ENCODE peak calls at places on chromosome 9, in ten cellular contexts. One of them, this sample, is unnamed.

GRCh38 chr9:83219924-83220438 is 157.0 kb upstream of the RASEF start:
- DNase-seq in fibroblast of lung: no peak
- DNase-seq in IMR-90: no peak
- DNase-seq in SJSA1: no peak
- DNase-seq in CD8-positive, alpha-beta memory T cell: no peak
- DNase-seq in cardiac muscle cell: no peak
- DNase-seq in OCI-LY7: no peak
- DNase-seq in naive thymus-derived CD4-positive, alpha-beta T cell: no peak
- DNase-seq in stomach: no peak
- DNase-seq in CD4-positive, alpha-beta memory T cell: no peak
- DNase-seq in this sample: no peak

GRCh38 chr9:124475158-124475867 is 25.1 kb downstream of the ADGRD2 start:
- DNase-seq in fibroblast of lung: no peak
- DNase-seq in IMR-90: no peak
- DNase-seq in SJSA1: no peak
- DNase-seq in CD8-positive, alpha-beta memory T cell: no peak
- DNase-seq in cardiac muscle cell: no peak
- DNase-seq in OCI-LY7: no peak
- DNase-seq in naive thymus-derived CD4-positive, alpha-beta T cell: no peak
- DNase-seq in stomach: no peak
- DNase-seq in CD4-positive, alpha-beta memory T cell: no peak
- DNase-seq in this sample: no peak

GRCh38 chr9:137878146-137878941 is 762 bp downstream of the CACNA1B start:
- DNase-seq in fibroblast of lung: peak; percentile 17
- DNase-seq in IMR-90: no peak
- DNase-seq in SJSA1: no peak
- DNase-seq in CD8-positive, alpha-beta memory T cell: no peak
- DNase-seq in cardiac muscle cell: peak; percentile 85
- DNase-seq in OCI-LY7: no peak
- DNase-seq in naive thymus-derived CD4-positive, alpha-beta T cell: peak; percentile 56
- DNase-seq in stomach: no peak
- DNase-seq in CD4-positive, alpha-beta memory T cell: peak; percentile 23
- DNase-seq in this sample: no peak

GRCh38 chr9:137350696-137351584 is 48.9 kb upstream of the NRARP start:
- DNase-seq in fibroblast of lung: no peak
- DNase-seq in IMR-90: no peak
- DNase-seq in SJSA1: no peak
- DNase-seq in CD8-positive, alpha-beta memory T cell: no peak
- DNase-seq in cardiac muscle cell: no peak
- DNase-seq in OCI-LY7: no peak
- DNase-seq in naive thymus-derived CD4-positive, alpha-beta T cell: no peak
- DNase-seq in stomach: peak; percentile 17
- DNase-seq in CD4-positive, alpha-beta memory T cell: no peak
- DNase-seq in this sample: no peak

GRCh38 chr9:73775757-73776156 is 624.1 kb downstream of the ANXA1 start:
- DNase-seq in fibroblast of lung: peak; percentile 1
- DNase-seq in IMR-90: no peak
- DNase-seq in SJSA1: no peak
- DNase-seq in CD8-positive, alpha-beta memory T cell: no peak
- DNase-seq in cardiac muscle cell: no peak
- DNase-seq in OCI-LY7: no peak
- DNase-seq in naive thymus-derived CD4-positive, alpha-beta T cell: no peak
- DNase-seq in stomach: no peak
- DNase-seq in CD4-positive, alpha-beta memory T cell: no peak
- DNase-seq in this sample: no peak

GRCh38 chr9:4579011-4579410 is 83.1 kb upstream of the PLPP6 start:
- DNase-seq in fibroblast of lung: no peak
- DNase-seq in IMR-90: no peak
- DNase-seq in SJSA1: no peak
- DNase-seq in CD8-positive, alpha-beta memory T cell: no peak
- DNase-seq in cardiac muscle cell: no peak
- DNase-seq in OCI-LY7: no peak
- DNase-seq in naive thymus-derived CD4-positive, alpha-beta T cell: no peak
- DNase-seq in stomach: no peak
- DNase-seq in CD4-positive, alpha-beta memory T cell: no peak
- DNase-seq in this sample: no peak

GRCh38 chr9:134641173-134641985 is at the start of gene COL5A1:
- DNase-seq in fibroblast of lung: peak; percentile 90
- DNase-seq in IMR-90: peak; percentile 91
- DNase-seq in SJSA1: peak; percentile 94
- DNase-seq in CD8-positive, alpha-beta memory T cell: peak; percentile 66
- DNase-seq in cardiac muscle cell: peak; percentile 95
- DNase-seq in OCI-LY7: no peak
- DNase-seq in naive thymus-derived CD4-positive, alpha-beta T cell: no peak
- DNase-seq in stomach: peak; percentile 83
- DNase-seq in CD4-positive, alpha-beta memory T cell: peak; percentile 21
- DNase-seq in this sample: peak; percentile 96

GRCh38 chr9:91274950-91275349 is 86.8 kb downstream of the AUH start:
- DNase-seq in fibroblast of lung: no peak
- DNase-seq in IMR-90: no peak
- DNase-seq in SJSA1: no peak
- DNase-seq in CD8-positive, alpha-beta memory T cell: no peak
- DNase-seq in cardiac muscle cell: no peak
- DNase-seq in OCI-LY7: no peak
- DNase-seq in naive thymus-derived CD4-positive, alpha-beta T cell: no peak
- DNase-seq in stomach: no peak
- DNase-seq in CD4-positive, alpha-beta memory T cell: no peak
- DNase-seq in this sample: peak; percentile 6

GRCh38 chr9:134216961-134217360 is 52.6 kb upstream of the RNU6ATAC start:
- DNase-seq in fibroblast of lung: no peak
- DNase-seq in IMR-90: no peak
- DNase-seq in SJSA1: no peak
- DNase-seq in CD8-positive, alpha-beta memory T cell: no peak
- DNase-seq in cardiac muscle cell: no peak
- DNase-seq in OCI-LY7: no peak
- DNase-seq in naive thymus-derived CD4-positive, alpha-beta T cell: no peak
- DNase-seq in stomach: no peak
- DNase-seq in CD4-positive, alpha-beta memory T cell: no peak
- DNase-seq in this sample: no peak

GRCh38 chr9:92506184-92506857 is 24.0 kb upstream of the ASPN start:
- DNase-seq in fibroblast of lung: peak; percentile 97
- DNase-seq in IMR-90: peak; percentile 95
- DNase-seq in SJSA1: peak; percentile 84
- DNase-seq in CD8-positive, alpha-beta memory T cell: no peak
- DNase-seq in cardiac muscle cell: no peak
- DNase-seq in OCI-LY7: no peak
- DNase-seq in naive thymus-derived CD4-positive, alpha-beta T cell: no peak
- DNase-seq in stomach: no peak
- DNase-seq in CD4-positive, alpha-beta memory T cell: no peak
- DNase-seq in this sample: no peak

GRCh38 chr9:133148351-133149129 is 15.2 kb downstream of the GBGT1 start:
- DNase-seq in fibroblast of lung: peak; percentile 20
- DNase-seq in IMR-90: peak; percentile 38
- DNase-seq in SJSA1: no peak
- DNase-seq in CD8-positive, alpha-beta memory T cell: peak; percentile 53
- DNase-seq in cardiac muscle cell: peak; percentile 22
- DNase-seq in OCI-LY7: peak; percentile 66
- DNase-seq in naive thymus-derived CD4-positive, alpha-beta T cell: peak; percentile 60
- DNase-seq in stomach: peak; percentile 68
- DNase-seq in CD4-positive, alpha-beta memory T cell: peak; percentile 74
- DNase-seq in this sample: peak; percentile 35

GRCh38 chr9:82117025-82117424 is 128.5 kb downstream of the SPATA31D1 start:
- DNase-seq in fibroblast of lung: peak; percentile 14
- DNase-seq in IMR-90: no peak
- DNase-seq in SJSA1: no peak
- DNase-seq in CD8-positive, alpha-beta memory T cell: no peak
- DNase-seq in cardiac muscle cell: no peak
- DNase-seq in OCI-LY7: no peak
- DNase-seq in naive thymus-derived CD4-positive, alpha-beta T cell: no peak
- DNase-seq in stomach: no peak
- DNase-seq in CD4-positive, alpha-beta memory T cell: no peak
- DNase-seq in this sample: peak; percentile 27

GRCh38 chr9:107999890-108000289 is 510.3 kb upstream of the KLF4 start:
- DNase-seq in fibroblast of lung: no peak
- DNase-seq in IMR-90: no peak
- DNase-seq in SJSA1: no peak
- DNase-seq in CD8-positive, alpha-beta memory T cell: no peak
- DNase-seq in cardiac muscle cell: no peak
- DNase-seq in OCI-LY7: no peak
- DNase-seq in naive thymus-derived CD4-positive, alpha-beta T cell: no peak
- DNase-seq in stomach: no peak
- DNase-seq in CD4-positive, alpha-beta memory T cell: no peak
- DNase-seq in this sample: no peak

GRCh38 chr9:2213830-2214468 is 198.8 kb downstream of the SMARCA2 start:
- DNase-seq in fibroblast of lung: no peak
- DNase-seq in IMR-90: no peak
- DNase-seq in SJSA1: no peak
- DNase-seq in CD8-positive, alpha-beta memory T cell: no peak
- DNase-seq in cardiac muscle cell: no peak
- DNase-seq in OCI-LY7: no peak
- DNase-seq in naive thymus-derived CD4-positive, alpha-beta T cell: no peak
- DNase-seq in stomach: no peak
- DNase-seq in CD4-positive, alpha-beta memory T cell: no peak
- DNase-seq in this sample: no peak

GRCh38 chr9:123771690-123772089 is 158.2 kb downstream of the DENND1A start:
- DNase-seq in fibroblast of lung: no peak
- DNase-seq in IMR-90: no peak
- DNase-seq in SJSA1: no peak
- DNase-seq in CD8-positive, alpha-beta memory T cell: no peak
- DNase-seq in cardiac muscle cell: no peak
- DNase-seq in OCI-LY7: no peak
- DNase-seq in naive thymus-derived CD4-positive, alpha-beta T cell: no peak
- DNase-seq in stomach: no peak
- DNase-seq in CD4-positive, alpha-beta memory T cell: no peak
- DNase-seq in this sample: no peak

GRCh38 chr9:115944166-115944948 is 209.2 kb upstream of the PAPPA start:
- DNase-seq in fibroblast of lung: peak; percentile 100
- DNase-seq in IMR-90: peak; percentile 100
- DNase-seq in SJSA1: peak; percentile 91
- DNase-seq in CD8-positive, alpha-beta memory T cell: no peak
- DNase-seq in cardiac muscle cell: peak; percentile 2
- DNase-seq in OCI-LY7: no peak
- DNase-seq in naive thymus-derived CD4-positive, alpha-beta T cell: no peak
- DNase-seq in stomach: peak; percentile 45
- DNase-seq in CD4-positive, alpha-beta memory T cell: no peak
- DNase-seq in this sample: peak; percentile 94

GRCh38 chr9:16496908-16497307 is 373.6 kb downstream of the BNC2 start:
- DNase-seq in fibroblast of lung: no peak
- DNase-seq in IMR-90: no peak
- DNase-seq in SJSA1: no peak
- DNase-seq in CD8-positive, alpha-beta memory T cell: no peak
- DNase-seq in cardiac muscle cell: no peak
- DNase-seq in OCI-LY7: no peak
- DNase-seq in naive thymus-derived CD4-positive, alpha-beta T cell: no peak
- DNase-seq in stomach: no peak
- DNase-seq in CD4-positive, alpha-beta memory T cell: no peak
- DNase-seq in this sample: no peak

GRCh38 chr9:98455256-98455956 is 200.0 kb upstream of the TBC1D2 start:
- DNase-seq in fibroblast of lung: no peak
- DNase-seq in IMR-90: no peak
- DNase-seq in SJSA1: no peak
- DNase-seq in CD8-positive, alpha-beta memory T cell: no peak
- DNase-seq in cardiac muscle cell: no peak
- DNase-seq in OCI-LY7: no peak
- DNase-seq in naive thymus-derived CD4-positive, alpha-beta T cell: no peak
- DNase-seq in stomach: no peak
- DNase-seq in CD4-positive, alpha-beta memory T cell: no peak
- DNase-seq in this sample: no peak

GRCh38 chr9:113526841-113527240 is 63.3 kb downstream of the RGS3 start:
- DNase-seq in fibroblast of lung: peak; percentile 81
- DNase-seq in IMR-90: peak; percentile 18
- DNase-seq in SJSA1: no peak
- DNase-seq in CD8-positive, alpha-beta memory T cell: no peak
- DNase-seq in cardiac muscle cell: no peak
- DNase-seq in OCI-LY7: no peak
- DNase-seq in naive thymus-derived CD4-positive, alpha-beta T cell: no peak
- DNase-seq in stomach: no peak
- DNase-seq in CD4-positive, alpha-beta memory T cell: no peak
- DNase-seq in this sample: no peak
- H3K4me1 ChIP-seq in fibroblast of lung: peaks cover 15% of the 10 kb centered on the region
- H3K4me1 ChIP-seq in IMR-90: peaks cover 2% of the 10 kb centered on the region
- H3K4me1 ChIP-seq in SJSA1: no peaks in the 10 kb centered on the region
- H3K4me1 ChIP-seq in CD8-positive, alpha-beta memory T cell: peaks cover 50% of the 10 kb centered on the region
- H3K4me1 ChIP-seq in cardiac muscle cell: peaks cover 35% of the 10 kb centered on the region
- H3K4me1 ChIP-seq in OCI-LY7: peaks cover 34% of the 10 kb centered on the region
- H3K4me1 ChIP-seq in naive thymus-derived CD4-positive, alpha-beta T cell: peaks cover 51% of the 10 kb centered on the region
- H3K4me1 ChIP-seq in stomach: peaks cover 69% of the 10 kb centered on the region
- H3K4me1 ChIP-seq in CD4-positive, alpha-beta memory T cell: peaks cover 46% of the 10 kb centered on the region
- H3K4me1 ChIP-seq in this sample: peaks cover 34% of the 10 kb centered on the region

DNA sequence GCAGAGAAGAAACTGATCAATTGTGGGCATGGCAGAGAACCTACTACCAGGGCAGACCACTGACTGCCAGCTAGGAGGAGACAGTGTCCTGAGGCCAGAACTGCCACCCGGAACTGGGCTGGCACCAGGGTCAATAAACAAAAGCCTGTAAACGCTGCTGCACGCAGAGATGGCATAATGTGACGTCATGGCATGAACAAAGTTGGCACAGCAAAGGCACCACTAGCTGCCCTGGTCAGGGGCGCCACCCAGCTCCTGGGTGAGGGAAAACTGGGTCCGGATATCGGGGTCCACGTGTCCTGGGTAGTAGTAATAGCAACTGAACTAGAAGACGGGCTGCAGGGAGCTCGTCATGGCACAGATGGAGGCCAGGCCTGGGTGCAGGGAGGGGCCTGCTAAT is 32.1 kb downstream of the DYNC2I2 start:
- DNase-seq in fibroblast of lung: no peak
- DNase-seq in IMR-90: no peak
- DNase-seq in SJSA1: no peak
- DNase-seq in CD8-positive, alpha-beta memory T cell: no peak
- DNase-seq in cardiac muscle cell: no peak
- DNase-seq in OCI-LY7: no peak
- DNase-seq in naive thymus-derived CD4-positive, alpha-beta T cell: no peak
- DNase-seq in stomach: no peak
- DNase-seq in CD4-positive, alpha-beta memory T cell: no peak
- DNase-seq in this sample: no peak
- H3K36me3 ChIP-seq in fibroblast of lung: peaks cover 55% of the 10 kb centered on the region
- H3K36me3 ChIP-seq in IMR-90: peaks cover 90% of the 10 kb centered on the region
- H3K36me3 ChIP-seq in SJSA1: peaks cover 95% of the 10 kb centered on the region
- H3K36me3 ChIP-seq in CD8-positive, alpha-beta memory T cell: peaks cover 71% of the 10 kb centered on the region
- H3K36me3 ChIP-seq in cardiac muscle cell: peaks cover 77% of the 10 kb centered on the region
- H3K36me3 ChIP-seq in OCI-LY7: peaks cover 90% of the 10 kb centered on the region
- H3K36me3 ChIP-seq in naive thymus-derived CD4-positive, alpha-beta T cell: peaks cover 34% of the 10 kb centered on the region
- H3K36me3 ChIP-seq in stomach: peaks cover 100% of the 10 kb centered on the region
- H3K36me3 ChIP-seq in CD4-positive, alpha-beta memory T cell: peaks cover 82% of the 10 kb centered on the region
- H3K36me3 ChIP-seq in this sample: peaks cover 82% of the 10 kb centered on the region

GRCh38 chr9:20304001-20304400 is 318.3 kb downstream of the MLLT3 start:
- DNase-seq in fibroblast of lung: no peak
- DNase-seq in IMR-90: no peak
- DNase-seq in SJSA1: no peak
- DNase-seq in CD8-positive, alpha-beta memory T cell: no peak
- DNase-seq in cardiac muscle cell: no peak
- DNase-seq in OCI-LY7: no peak
- DNase-seq in naive thymus-derived CD4-positive, alpha-beta T cell: no peak
- DNase-seq in stomach: no peak
- DNase-seq in CD4-positive, alpha-beta memory T cell: no peak
- DNase-seq in this sample: no peak
- H3K4me1 ChIP-seq in fibroblast of lung: no peaks in the 10 kb centered on the region
- H3K4me1 ChIP-seq in IMR-90: peaks cover under 1% of the 10 kb centered on the region
- H3K4me1 ChIP-seq in SJSA1: no peaks in the 10 kb centered on the region
- H3K4me1 ChIP-seq in CD8-positive, alpha-beta memory T cell: peaks cover 22% of the 10 kb centered on the region
- H3K4me1 ChIP-seq in cardiac muscle cell: peaks cover 17% of the 10 kb centered on the region
- H3K4me1 ChIP-seq in OCI-LY7: no peaks in the 10 kb centered on the region
- H3K4me1 ChIP-seq in naive thymus-derived CD4-positive, alpha-beta T cell: no peaks in the 10 kb centered on the region
- H3K4me1 ChIP-seq in stomach: no peaks in the 10 kb centered on the region
- H3K4me1 ChIP-seq in CD4-positive, alpha-beta memory T cell: peaks cover 18% of the 10 kb centered on the region
- H3K4me1 ChIP-seq in this sample: no peaks in the 10 kb centered on the region

DNA sequence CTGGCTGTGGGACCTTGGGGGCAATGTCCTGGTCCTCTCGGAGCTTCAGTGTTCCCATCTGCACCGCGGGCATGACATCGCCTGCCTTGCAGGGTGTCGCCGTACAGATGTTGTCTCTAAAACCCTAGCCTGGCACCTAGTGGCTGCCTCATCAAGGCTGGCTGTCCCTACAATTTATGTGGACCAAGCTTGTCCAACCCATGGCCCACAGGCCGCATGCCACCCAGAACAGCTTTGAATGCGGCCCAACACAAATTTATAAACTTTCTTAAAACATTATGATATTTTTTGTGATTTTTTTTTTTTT is 18.3 kb upstream of the ASS1 start:
- DNase-seq in fibroblast of lung: no peak
- DNase-seq in IMR-90: no peak
- DNase-seq in SJSA1: no peak
- DNase-seq in CD8-positive, alpha-beta memory T cell: no peak
- DNase-seq in cardiac muscle cell: no peak
- DNase-seq in OCI-LY7: no peak
- DNase-seq in naive thymus-derived CD4-positive, alpha-beta T cell: no peak
- DNase-seq in stomach: no peak
- DNase-seq in CD4-positive, alpha-beta memory T cell: no peak
- DNase-seq in this sample: no peak
- H3K36me3 ChIP-seq in fibroblast of lung: no peaks in the 10 kb centered on the region
- H3K36me3 ChIP-seq in IMR-90: no peaks in the 10 kb centered on the region
- H3K36me3 ChIP-seq in SJSA1: no peaks in the 10 kb centered on the region
- H3K36me3 ChIP-seq in CD8-positive, alpha-beta memory T cell: no peaks in the 10 kb centered on the region
- H3K36me3 ChIP-seq in cardiac muscle cell: no peaks in the 10 kb centered on the region
- H3K36me3 ChIP-seq in OCI-LY7: no peaks in the 10 kb centered on the region
- H3K36me3 ChIP-seq in naive thymus-derived CD4-positive, alpha-beta T cell: no peaks in the 10 kb centered on the region
- H3K36me3 ChIP-seq in stomach: no peaks in the 10 kb centered on the region
- H3K36me3 ChIP-seq in CD4-positive, alpha-beta memory T cell: no peaks in the 10 kb centered on the region
- H3K36me3 ChIP-seq in this sample: no peaks in the 10 kb centered on the region